ENCODE peak calls at places on chromosomes 12 and 14, in four cellular contexts. Z, V, L and T are unnamed samples.

GRCh38 chr12:81468206-81468605 is 290.9 kb downstream of the PPFIA2 start:
- DNase-seq in V (no peak), Z (no peak), L (no peak), T (no peak)

GRCh38 chr14:95683793-95684192 is 2.4 kb upstream of the TCL1B start:
- DNase-seq in L (no peak), Z (no peak), V (no peak), T (no peak)

GRCh38 chr12:106962291-106962690 is 6.6 kb downstream of the TMEM263 start:
- DNase-seq in V (no peak), Z (no peak), L (no peak), T (no peak)

GRCh38 chr14:80313806-80314205 is 102.5 kb upstream of the DIO2 start:
- DNase-seq in L (no peak), V (no peak), Z (no peak), T (no peak)

GRCh38 chr14:104107611-104108569 is 22.4 kb downstream of the ASPG start:
- DNase-seq in L (no peak), Z (no peak), V (peak), T (no peak)

GRCh38 chr12:97404549-97404948 is 58.1 kb upstream of the RMST start:
- DNase-seq in L (no peak), V (no peak), Z (no peak), T (no peak)

GRCh38 chr14:45038865-45039264 is 45.1 kb upstream of the PRPF39 start:
- DNase-seq in Z (no peak), L (no peak), V (no peak), T (no peak)

GRCh38 chr12:6534158-6534913 is at the start of gene GAPDH:
- DNase-seq in V (peak), Z (peak), L (peak), T (peak)

GRCh38 chr12:67876305-67876915 is 112.8 kb upstream of the IFNG-AS1 start:
- DNase-seq in Z (no peak), V (no peak), L (no peak), T (no peak)

GRCh38 chr14:52998376-52999010 is 47.6 kb upstream of the FERMT2 start:
- DNase-seq in Z (no peak), V (no peak), L (no peak), T (no peak)

GRCh38 chr14:75404843-75405242 is 23.0 kb upstream of the JDP2 start:
- DNase-seq in L (no peak), V (no peak), Z (no peak), T (no peak)

GRCh38 chr14:21106191-21106505 is 5.3 kb downstream of the TMEM253 start:
- DNase-seq in Z (no peak), V (no peak), L (no peak), T (no peak)

GRCh38 chr12:82996168-82996812 is 309.6 kb downstream of the TMTC2 start:
- DNase-seq in Z (no peak), L (no peak), V (no peak), T (no peak)

GRCh38 chr12:29159690-29160089 is 10.6 kb downstream of the FAR2 start:
- DNase-seq in V (no peak), L (no peak), Z (no peak), T (no peak)
- H3K27ac ChIP-seq in V (no peak), L (no peak), Z (no peak), T (peak)

DNA sequence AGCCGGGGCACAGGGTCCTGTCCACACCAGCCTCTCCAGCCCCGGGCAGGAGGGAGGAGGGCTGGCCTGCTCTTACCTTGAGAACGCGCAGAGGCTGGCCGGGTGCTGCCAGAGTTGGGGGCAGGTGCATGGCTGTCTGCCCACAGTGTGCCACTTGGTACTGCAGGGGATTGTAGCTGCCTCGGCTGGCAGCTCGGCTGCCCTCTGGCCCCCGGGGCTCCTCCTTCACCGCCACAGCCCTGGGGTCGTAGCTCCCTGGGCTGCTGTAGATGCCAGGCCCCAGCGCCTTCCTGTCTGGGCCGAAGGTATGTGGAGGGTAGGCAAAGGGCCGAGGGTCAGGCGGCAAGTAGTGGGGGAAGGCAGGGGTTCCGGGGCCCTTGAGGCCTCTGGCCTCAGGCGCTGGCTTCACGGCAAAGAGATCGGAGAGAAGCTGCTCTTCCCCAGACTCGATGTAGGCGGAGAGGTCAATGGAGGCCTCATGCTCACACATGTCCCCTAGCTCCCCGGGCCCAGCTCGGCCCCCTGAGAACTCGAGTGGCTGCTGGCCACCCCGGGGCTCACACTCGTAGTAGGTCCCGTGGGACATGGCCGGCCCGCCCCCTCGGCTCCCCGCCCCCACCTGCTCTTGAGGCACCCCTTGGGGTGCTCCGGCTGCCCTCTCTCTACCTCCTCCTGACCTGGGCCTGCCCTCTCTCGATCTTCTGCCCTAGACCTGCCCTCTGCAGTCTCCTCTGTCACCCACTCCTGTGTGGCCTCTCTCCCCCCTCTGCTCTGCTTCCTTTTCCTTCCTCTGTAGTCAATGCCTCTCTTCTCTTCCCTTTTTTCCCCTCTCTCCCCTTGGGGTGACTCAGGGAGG is at the start of gene CEBPE:
- DNase-seq in V (no peak), L (no peak), Z (no peak), T (no peak)
- H3K27ac ChIP-seq in V (no peak), L (no peak), Z (peak), T (no peak)

GRCh38 chr14:73695082-73695481 is 19.1 kb downstream of the PNMA1 start:
- DNase-seq in L (no peak), Z (no peak), V (no peak), T (no peak)

GRCh38 chr14:73700325-73700724 is 13.9 kb downstream of the PNMA1 start:
- DNase-seq in V (no peak), L (no peak), Z (no peak), T (no peak)

GRCh38 chr14:73696466-73697390 is 17.5 kb downstream of the PNMA1 start:
- DNase-seq in Z (no peak), L (no peak), V (no peak), T (no peak)

GRCh38 chr14:73694083-73694482 is 20.1 kb downstream of the PNMA1 start:
- DNase-seq in Z (no peak), L (no peak), V (no peak), T (no peak)

DNA sequence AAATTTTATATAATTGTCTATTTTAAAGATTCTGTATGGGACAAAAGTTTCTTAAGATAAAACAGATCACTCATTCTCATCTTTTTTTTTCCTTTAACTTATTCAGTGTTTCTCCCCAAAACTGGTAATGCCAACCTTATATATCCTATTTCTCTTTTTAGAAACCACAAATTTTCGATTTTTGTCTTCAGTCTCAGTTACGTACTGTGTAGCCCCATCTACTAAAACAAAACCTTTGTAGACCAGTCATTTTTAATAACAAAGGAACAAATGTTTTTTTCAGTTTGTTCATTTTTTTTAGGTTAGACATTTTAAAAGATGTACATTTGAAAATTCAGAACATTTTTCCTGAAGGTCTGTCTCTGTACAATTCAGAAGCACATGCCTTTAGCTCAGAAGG is 18.2 kb downstream of the PNMA1 start:
- DNase-seq in L (no peak), Z (no peak), V (no peak), T (no peak)
- H3K27ac ChIP-seq in L (no peak), Z (no peak), V (no peak), T (no peak)

GRCh38 chr12:94648578-94648977 is 1.8 kb downstream of the TMCC3 start:
- DNase-seq in Z (no peak), L (no peak), V (no peak), T (no peak)

GRCh38 chr12:94644141-94644575 is 6.2 kb downstream of the TMCC3 start:
- DNase-seq in V (peak), L (no peak), Z (no peak), T (no peak)

GRCh38 chr12:94643585-94643984 is 6.8 kb downstream of the TMCC3 start:
- DNase-seq in V (no peak), L (no peak), Z (no peak), T (no peak)

GRCh38 chr12:94641283-94641682 is 9.1 kb downstream of the TMCC3 start:
- DNase-seq in Z (no peak), V (no peak), L (no peak), T (no peak)

DNA sequence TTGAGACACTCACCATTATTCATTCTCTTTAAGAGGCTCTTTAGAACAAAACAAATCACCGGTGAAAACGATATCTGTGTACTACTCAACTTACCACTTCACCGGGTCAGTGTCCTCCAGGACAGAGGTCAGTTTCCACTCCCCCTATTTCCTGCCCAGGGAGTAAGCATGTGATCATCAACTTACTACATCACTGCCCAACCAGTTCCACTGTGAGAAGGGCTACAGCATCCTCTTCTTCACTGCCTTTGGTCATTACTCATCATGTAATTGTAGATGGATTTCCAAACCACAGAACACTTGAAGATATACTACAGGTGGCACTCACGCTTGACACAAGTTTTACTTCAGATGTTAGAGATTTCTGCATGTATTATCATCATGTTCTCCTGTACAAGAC is 5.7 kb downstream of the TMCC3 start:
- DNase-seq in V (peak), L (no peak), Z (no peak), T (no peak)
- H3K27ac ChIP-seq in V (peak), L (peak), Z (no peak), T (no peak)

GRCh38 chr12:40225984-40226602 is 1.3 kb downstream of the LRRK2 start:
- DNase-seq in V (no peak), Z (no peak), L (no peak), T (no peak)

GRCh38 chr12:40222247-40222646 is 2.5 kb upstream of the LRRK2 start:
- DNase-seq in V (no peak), L (no peak), Z (no peak), T (no peak)

GRCh38 chr12:40225337-40225983 is 663 bp downstream of the LRRK2 start:
- DNase-seq in L (no peak), V (no peak), Z (no peak), T (no peak)

GRCh38 chr12:40226652-40227051 is 1.9 kb downstream of the LRRK2 start:
- DNase-seq in L (no peak), Z (no peak), V (peak), T (peak)

GRCh38 chr12:40224439-40225291 is at the start of gene LRRK2:
- DNase-seq in L (peak), Z (peak), V (peak), T (peak)
- H3K27ac ChIP-seq in L (peak), Z (no peak), V (peak), T (peak)

GRCh38 chr12:110301065-110301806 is 20.2 kb downstream of the ATP2A2 start:
- DNase-seq in V (no peak), L (no peak), Z (no peak), T (no peak)
- H3K27ac ChIP-seq in V (peak), L (no peak), Z (no peak), T (no peak)

GRCh38 chr12:121248611-121249010 is 38.7 kb downstream of the P2RX4 start:
- DNase-seq in L (no peak), V (no peak), Z (no peak), T (no peak)

GRCh38 chr12:121251838-121252237 is 41.9 kb downstream of the P2RX4 start:
- DNase-seq in Z (no peak), L (no peak), V (no peak), T (no peak)

GRCh38 chr12:121246893-121247557 is 37.1 kb downstream of the P2RX4 start:
- DNase-seq in Z (no peak), V (no peak), L (no peak), T (no peak)

GRCh38 chr12:121252712-121253345 is 42.9 kb downstream of the P2RX4 start:
- DNase-seq in Z (no peak), V (no peak), L (no peak), T (no peak)

DNA sequence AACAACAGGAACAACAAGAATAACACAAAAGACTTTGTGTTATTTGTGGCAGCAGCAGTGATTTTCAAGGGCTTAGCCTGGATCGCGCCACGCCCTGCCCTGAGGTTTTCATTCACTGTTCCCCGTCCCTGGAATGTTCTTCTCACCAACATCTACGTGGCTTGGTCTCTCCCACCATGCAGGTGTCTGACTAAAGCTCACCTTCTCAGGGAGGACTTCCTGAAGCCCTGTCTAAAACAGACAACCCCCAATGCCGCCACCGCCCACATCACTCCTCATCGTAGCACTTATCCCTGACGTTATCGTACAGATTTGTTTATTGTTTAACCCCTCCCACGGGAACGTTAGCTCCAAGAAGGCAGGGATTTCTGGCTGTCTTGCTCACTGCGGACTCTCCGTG is 40.4 kb downstream of the P2RX4 start:
- DNase-seq in V (no peak), L (no peak), Z (no peak), T (no peak)
- H3K27ac ChIP-seq in V (no peak), L (no peak), Z (no peak), T (no peak)